ENCODE peak calls at places on chromosomes 7 and 10, in eight cellular contexts. K is glutamatergic neuron; W is activated CD8-positive, alpha-beta memory T cell treated with anti-CD3 and anti-CD28 coated beads for 4 hours; Z is COLO829; N is lung; V is aorta; Q is CD8-positive, alpha-beta T cell; M is T-helper 22 cell. T is an unnamed sample.

GRCh38 chr10:79482721-79483120 is 29.6 kb upstream of the EIF5AL1 start:
- DNase-seq in M (no peak), Z (no peak), W (no peak), Q (no peak), K (no peak), N (no peak), V (no peak), T (no peak)

GRCh38 chr7:28474267-28474618 is 61.9 kb downstream of the CREB5 start:
- DNase-seq in W (no peak), Z (no peak), K (no peak), Q (no peak), M (no peak), V (no peak), N (no peak), T (no peak)

GRCh38 chr7:136923111-136923510 is 54.7 kb downstream of the CHRM2 start:
- DNase-seq in M (no peak), K (no peak), W (no peak), Q (no peak), N (no peak), V (no peak), Z (no peak), T (no peak)

GRCh38 chr7:117688126-117688525 is 185.1 kb downstream of the CTTNBP2 start:
- DNase-seq in Z (no peak), Q (no peak), V (no peak), W (no peak), N (no peak), K (no peak), M (no peak), T (no peak)

GRCh38 chr10:34655286-34656170 is 159.6 kb downstream of the PARD3 start:
- DNase-seq in V (no peak), M (no peak), Q (no peak), Z (peak), K (no peak), N (no peak), W (no peak), T (no peak)

GRCh38 chr10:74825033-74825370 is 1.4 kb upstream of the KAT6B start:
- DNase-seq in W (no peak), Q (peak), N (peak), Z (no peak), K (peak), M (no peak), V (peak), T (peak)

GRCh38 chr10:113953505-113954272 is 90.0 kb upstream of the ADRB1 start:
- DNase-seq in W (no peak), M (no peak), Z (no peak), K (no peak), V (no peak), N (no peak), Q (no peak), T (no peak)

GRCh38 chr10:93435061-93435491 is 47.1 kb downstream of the MYOF start:
- DNase-seq in Q (no peak), V (no peak), W (no peak), K (no peak), M (no peak), N (no peak), Z (no peak), T (no peak)

GRCh38 chr10:85490431-85490830 is 876.2 kb downstream of the GRID1 start:
- DNase-seq in V (no peak), K (no peak), Q (no peak), W (no peak), M (no peak), N (no peak), Z (peak), T (no peak)

GRCh38 chr10:71726673-71727428 is 7.3 kb upstream of the C10orf105 start:
- DNase-seq in K (no peak), N (no peak), W (no peak), Z (no peak), V (no peak), M (peak), Q (no peak), T (no peak)

GRCh38 chr10:49074836-49075235 is 40.5 kb downstream of the VSTM4 start:
- DNase-seq in Q (no peak), Z (no peak), N (peak), M (no peak), W (no peak), V (no peak), K (no peak), T (no peak)

GRCh38 chr7:48063985-48064384 is 25.1 kb upstream of the UPP1 start:
- DNase-seq in N (no peak), W (no peak), K (no peak), Q (no peak), Z (no peak), M (no peak), V (no peak), T (no peak)

GRCh38 chr10:43958964-43959363 is 310.3 kb upstream of the ZNF32 start:
- DNase-seq in K (no peak), V (peak), W (no peak), N (peak), Z (no peak), M (no peak), Q (no peak), T (no peak)

GRCh38 chr7:81869670-81870069 is 99.8 kb upstream of the HGF start:
- DNase-seq in Q (no peak), W (no peak), M (no peak), V (no peak), K (no peak), N (no peak), Z (no peak), T (no peak)

GRCh38 chr10:96673318-96674099 is 46.8 kb downstream of the PIK3AP1 start:
- DNase-seq in V (no peak), N (peak), K (no peak), M (no peak), Z (no peak), Q (no peak), W (no peak), T (no peak)

GRCh38 chr7:158587425-158588084 is at the start of gene PTPRN2:
- DNase-seq in M (peak), Z (peak), N (peak), V (peak), Q (peak), K (peak), W (peak), T (peak)

GRCh38 chr10:32795598-32796183 is 162.3 kb downstream of the ITGB1 start:
- DNase-seq in N (no peak), Z (peak), Q (no peak), W (no peak), K (no peak), M (no peak), V (no peak), T (no peak)

GRCh38 chr10:132064771-132065437 is 842 bp upstream of the JAKMIP3 start:
- DNase-seq in Q (no peak), V (peak), M (no peak), N (no peak), Z (no peak), K (no peak), W (no peak), T (no peak)

GRCh38 chr10:122930140-122930539 is 19.7 kb downstream of the FAM24A start:
- DNase-seq in M (no peak), Z (no peak), K (no peak), Q (no peak), N (no peak), V (no peak), W (no peak), T (no peak)

GRCh38 chr10:6878067-6878412 is 298.0 kb upstream of the PRKCQ start:
- DNase-seq in N (no peak), W (no peak), V (no peak), M (no peak), K (no peak), Z (no peak), Q (no peak), T (no peak)

GRCh38 chr7:81625311-81625651 is 144.6 kb downstream of the HGF start:
- DNase-seq in N (no peak), Q (no peak), M (no peak), W (no peak), V (no peak), K (no peak), Z (no peak), T (no peak)